ENCODE peak calls at places on chromosomes 7 and 10, in four cellular contexts. One of them, this sample, is unnamed. For H3K4me1, the result is how much of the 10 kb centered on the place peaks cover.

GRCh38 chr7:129393255-129393654 is 41.0 kb upstream of the STRIP2 start:
- DNase-seq in esophagus squamous epithelium: no peak
- DNase-seq in hepatocyte: no peak
- DNase-seq in heart right ventricle: no peak
- DNase-seq in this sample: no peak

GRCh38 chr10:92091965-92092364 is 168.4 kb downstream of the BTAF1 start:
- DNase-seq in hepatocyte: no peak
- DNase-seq in esophagus squamous epithelium: no peak
- DNase-seq in heart right ventricle: no peak
- DNase-seq in this sample: no peak

GRCh38 chr7:148825338-148825737 is 58.8 kb downstream of the EZH2 start:
- DNase-seq in hepatocyte: no peak
- DNase-seq in heart right ventricle: no peak
- DNase-seq in esophagus squamous epithelium: no peak
- DNase-seq in this sample: no peak

GRCh38 chr10:29381230-29381563 is 92.3 kb downstream of the LYZL1 start:
- DNase-seq in hepatocyte: no peak
- DNase-seq in esophagus squamous epithelium: no peak
- DNase-seq in heart right ventricle: no peak
- DNase-seq in this sample: no peak

GRCh38 chr10:21528452-21529235 is 3.2 kb upstream of the SKIDA1 start:
- DNase-seq in heart right ventricle: no peak
- DNase-seq in esophagus squamous epithelium: no peak
- DNase-seq in hepatocyte: no peak
- DNase-seq in this sample: peak

GRCh38 chr10:104434601-104435000 is 81.0 kb downstream of the CFAP58 start:
- DNase-seq in heart right ventricle: no peak
- DNase-seq in hepatocyte: no peak
- DNase-seq in esophagus squamous epithelium: no peak
- DNase-seq in this sample: no peak

GRCh38 chr10:43137701-43137970 is 609 bp upstream of the CSGALNACT2 start:
- DNase-seq in esophagus squamous epithelium: no peak
- DNase-seq in heart right ventricle: peak
- DNase-seq in hepatocyte: peak
- DNase-seq in this sample: peak

GRCh38 chr10:35643151-35643975 is 1.3 kb upstream of the FZD8 start:
- DNase-seq in heart right ventricle: peak
- DNase-seq in hepatocyte: peak
- DNase-seq in esophagus squamous epithelium: no peak
- DNase-seq in this sample: peak

GRCh38 chr7:47253650-47254080 is 328.2 kb downstream of the TNS3 start:
- DNase-seq in heart right ventricle: peak
- DNase-seq in hepatocyte: peak
- DNase-seq in esophagus squamous epithelium: no peak
- DNase-seq in this sample: peak

GRCh38 chr10:96281444-96282029 is 10.2 kb upstream of the BLNK start:
- DNase-seq in hepatocyte: no peak
- DNase-seq in heart right ventricle: no peak
- DNase-seq in esophagus squamous epithelium: no peak
- DNase-seq in this sample: no peak

GRCh38 chr7:3095046-3095445 is 51.4 kb upstream of the CARD11 start:
- DNase-seq in esophagus squamous epithelium: no peak
- DNase-seq in hepatocyte: no peak
- DNase-seq in heart right ventricle: no peak
- DNase-seq in this sample: no peak

GRCh38 chr10:54124209-54124890 is 676.7 kb downstream of the PCDH15 start:
- DNase-seq in heart right ventricle: no peak
- DNase-seq in esophagus squamous epithelium: no peak
- DNase-seq in hepatocyte: no peak
- DNase-seq in this sample: no peak

GRCh38 chr10:17213646-17214349 is 12.3 kb upstream of the TRDMT1 start:
- DNase-seq in esophagus squamous epithelium: no peak
- DNase-seq in heart right ventricle: no peak
- DNase-seq in hepatocyte: no peak
- DNase-seq in this sample: no peak

GRCh38 chr7:107715531-107715930 is 28.4 kb upstream of the CBLL1 start:
- DNase-seq in esophagus squamous epithelium: no peak
- DNase-seq in heart right ventricle: no peak
- DNase-seq in hepatocyte: no peak
- DNase-seq in this sample: no peak

GRCh38 chr7:102978280-102978679 is 65.5 kb downstream of the LRRC17 start:
- DNase-seq in heart right ventricle: peak
- DNase-seq in hepatocyte: peak
- DNase-seq in esophagus squamous epithelium: no peak
- DNase-seq in this sample: peak

GRCh38 chr10:100104300-100104699 is 22.6 kb upstream of the CPN1 start:
- DNase-seq in heart right ventricle: no peak
- DNase-seq in hepatocyte: no peak
- DNase-seq in esophagus squamous epithelium: no peak
- DNase-seq in this sample: no peak

GRCh38 chr10:120824864-120825263 is 26.3 kb upstream of the WDR11 start:
- DNase-seq in hepatocyte: peak
- DNase-seq in esophagus squamous epithelium: no peak
- DNase-seq in heart right ventricle: no peak
- DNase-seq in this sample: peak

GRCh38 chr7:45885264-45885882 is 2.9 kb upstream of the IGFBP1 start:
- DNase-seq in esophagus squamous epithelium: no peak
- DNase-seq in heart right ventricle: no peak
- DNase-seq in hepatocyte: no peak
- DNase-seq in this sample: no peak

GRCh38 chr7:108455524-108455832 is 758 bp downstream of the NRCAM start:
- DNase-seq in heart right ventricle: no peak
- DNase-seq in hepatocyte: peak
- DNase-seq in esophagus squamous epithelium: no peak
- DNase-seq in this sample: no peak

GRCh38 chr10:104117839-104118323 is 4.1 kb upstream of the SFR1 start:
- DNase-seq in hepatocyte: peak
- DNase-seq in esophagus squamous epithelium: no peak
- DNase-seq in heart right ventricle: no peak
- DNase-seq in this sample: no peak

GRCh38 chr10:9243861-9244515 is 1189.5 kb downstream of the GATA3 start:
- DNase-seq in esophagus squamous epithelium: no peak
- DNase-seq in heart right ventricle: no peak
- DNase-seq in hepatocyte: no peak
- DNase-seq in this sample: no peak

GRCh38 chr10:70272925-70273316 is 10.9 kb downstream of the NPFFR1 start:
- DNase-seq in hepatocyte: no peak
- DNase-seq in heart right ventricle: no peak
- DNase-seq in esophagus squamous epithelium: no peak
- DNase-seq in this sample: no peak

GRCh38 chr7:131431289-131431688 is 103.6 kb downstream of the MKLN1 start:
- DNase-seq in esophagus squamous epithelium: no peak
- DNase-seq in heart right ventricle: no peak
- DNase-seq in hepatocyte: peak
- DNase-seq in this sample: no peak

GRCh38 chr7:83149466-83149865 is 13.2 kb downstream of the PCLO start:
- DNase-seq in esophagus squamous epithelium: no peak
- DNase-seq in hepatocyte: no peak
- DNase-seq in heart right ventricle: no peak
- DNase-seq in this sample: no peak

GRCh38 chr10:117946525-117947070 is 100.1 kb downstream of the RAB11FIP2 start:
- DNase-seq in hepatocyte: no peak
- DNase-seq in heart right ventricle: no peak
- DNase-seq in esophagus squamous epithelium: no peak
- DNase-seq in this sample: no peak

GRCh38 chr7:101547022-101547915 is 81.8 kb downstream of the MYL10 start:
- DNase-seq in hepatocyte: no peak
- DNase-seq in heart right ventricle: no peak
- DNase-seq in esophagus squamous epithelium: no peak
- DNase-seq in this sample: peak

GRCh38 chr7:85175217-85175616 is 11.6 kb downstream of the SEMA3D start:
- DNase-seq in esophagus squamous epithelium: no peak
- DNase-seq in hepatocyte: no peak
- DNase-seq in heart right ventricle: no peak
- DNase-seq in this sample: no peak

GRCh38 chr7:71824356-71824755 is 587.8 kb downstream of the CALN1 start:
- DNase-seq in esophagus squamous epithelium: no peak
- DNase-seq in heart right ventricle: no peak
- DNase-seq in hepatocyte: no peak
- DNase-seq in this sample: peak

GRCh38 chr7:157818701-157819516 is 482.1 kb downstream of the DNAJB6 start:
- DNase-seq in esophagus squamous epithelium: no peak
- DNase-seq in heart right ventricle: no peak
- DNase-seq in hepatocyte: no peak
- DNase-seq in this sample: no peak

GRCh38 chr7:157821959-157822687 is 485.3 kb downstream of the DNAJB6 start:
- DNase-seq in heart right ventricle: no peak
- DNase-seq in hepatocyte: no peak
- DNase-seq in esophagus squamous epithelium: no peak
- DNase-seq in this sample: no peak

GRCh38 chr7:157819517-157819807 is 482.7 kb downstream of the DNAJB6 start:
- DNase-seq in heart right ventricle: no peak
- DNase-seq in hepatocyte: no peak
- DNase-seq in esophagus squamous epithelium: no peak
- DNase-seq in this sample: no peak

GRCh38 chr7:157822688-157823031 is 485.9 kb downstream of the DNAJB6 start:
- DNase-seq in esophagus squamous epithelium: no peak
- DNase-seq in heart right ventricle: no peak
- DNase-seq in hepatocyte: no peak
- DNase-seq in this sample: no peak

GRCh38 chr7:157820796-157821195 is 484.0 kb downstream of the DNAJB6 start:
- DNase-seq in hepatocyte: no peak
- DNase-seq in esophagus squamous epithelium: no peak
- DNase-seq in heart right ventricle: no peak
- DNase-seq in this sample: no peak
- H3K27ac ChIP-seq in hepatocyte: no peak
- H3K27ac ChIP-seq in esophagus squamous epithelium: no peak
- H3K27ac ChIP-seq in heart right ventricle: no peak
- H3K27ac ChIP-seq in this sample: no peak

GRCh38 chr10:44197646-44198045 is 187.3 kb downstream of the CXCL12 start:
- DNase-seq in hepatocyte: no peak
- DNase-seq in heart right ventricle: no peak
- DNase-seq in esophagus squamous epithelium: no peak
- DNase-seq in this sample: no peak

GRCh38 chr10:44196008-44196320 is 188.9 kb downstream of the CXCL12 start:
- DNase-seq in esophagus squamous epithelium: no peak
- DNase-seq in hepatocyte: no peak
- DNase-seq in heart right ventricle: no peak
- DNase-seq in this sample: no peak

GRCh38 chr10:44194435-44194834 is 190.5 kb downstream of the CXCL12 start:
- DNase-seq in heart right ventricle: no peak
- DNase-seq in hepatocyte: no peak
- DNase-seq in esophagus squamous epithelium: no peak
- DNase-seq in this sample: no peak

GRCh38 chr10:44195120-44196007 is 189.5 kb downstream of the CXCL12 start:
- DNase-seq in hepatocyte: peak
- DNase-seq in heart right ventricle: peak
- DNase-seq in esophagus squamous epithelium: no peak
- DNase-seq in this sample: no peak

GRCh38 chr10:44196336-44196735 is 188.6 kb downstream of the CXCL12 start:
- DNase-seq in heart right ventricle: no peak
- DNase-seq in esophagus squamous epithelium: no peak
- DNase-seq in hepatocyte: no peak
- DNase-seq in this sample: no peak
- H3K4me1 ChIP-seq in heart right ventricle: under half
- H3K4me1 ChIP-seq in esophagus squamous epithelium: under half
- H3K4me1 ChIP-seq in hepatocyte: under half
- H3K4me1 ChIP-seq in this sample: under half

GRCh38 chr7:155007947-155008346 is 5.0 kb upstream of the PAXIP1 start:
- DNase-seq in hepatocyte: no peak
- DNase-seq in esophagus squamous epithelium: no peak
- DNase-seq in heart right ventricle: no peak
- DNase-seq in this sample: peak
- TF ChIP-seq CTCF in hepatocyte: peak
- TF ChIP-seq CTCF in esophagus squamous epithelium: no peak
- TF ChIP-seq CTCF in heart right ventricle: peak
- TF ChIP-seq CTCF in this sample: peak

GRCh38 chr7:142248-142955 is 50.0 kb upstream of the FAM20C start:
- DNase-seq in esophagus squamous epithelium: no peak
- DNase-seq in hepatocyte: peak
- DNase-seq in heart right ventricle: peak
- DNase-seq in this sample: no peak
- H3K27ac ChIP-seq in esophagus squamous epithelium: peak
- H3K27ac ChIP-seq in hepatocyte: peak
- H3K27ac ChIP-seq in heart right ventricle: peak
- H3K27ac ChIP-seq in this sample: no peak

GRCh38 chr10:131911451-131911850 is 10.6 kb downstream of the PPP2R2D start:
- DNase-seq in hepatocyte: no peak
- DNase-seq in heart right ventricle: no peak
- DNase-seq in esophagus squamous epithelium: no peak
- DNase-seq in this sample: peak
- H3K4me1 ChIP-seq in hepatocyte: under half
- H3K4me1 ChIP-seq in heart right ventricle: half or more
- H3K4me1 ChIP-seq in esophagus squamous epithelium: under half
- H3K4me1 ChIP-seq in this sample: under half

GRCh38 chr10:30993155-30993554 is 38.5 kb downstream of the ZNF438 start:
- DNase-seq in esophagus squamous epithelium: no peak
- DNase-seq in hepatocyte: no peak
- DNase-seq in heart right ventricle: no peak
- DNase-seq in this sample: no peak

GRCh38 chr10:30990971-30991646 is 40.6 kb downstream of the ZNF438 start:
- DNase-seq in hepatocyte: no peak
- DNase-seq in esophagus squamous epithelium: no peak
- DNase-seq in heart right ventricle: no peak
- DNase-seq in this sample: no peak

GRCh38 chr10:30992671-30993070 is 39.0 kb downstream of the ZNF438 start:
- DNase-seq in esophagus squamous epithelium: no peak
- DNase-seq in hepatocyte: no peak
- DNase-seq in heart right ventricle: no peak
- DNase-seq in this sample: no peak

GRCh38 chr10:30990351-30990750 is 41.3 kb downstream of the ZNF438 start:
- DNase-seq in esophagus squamous epithelium: no peak
- DNase-seq in heart right ventricle: no peak
- DNase-seq in hepatocyte: no peak
- DNase-seq in this sample: no peak

GRCh38 chr10:30991647-30992011 is 40.0 kb downstream of the ZNF438 start:
- DNase-seq in hepatocyte: no peak
- DNase-seq in heart right ventricle: no peak
- DNase-seq in esophagus squamous epithelium: no peak
- DNase-seq in this sample: no peak
- TF ChIP-seq CTCF in hepatocyte: no peak
- TF ChIP-seq CTCF in heart right ventricle: no peak
- TF ChIP-seq CTCF in esophagus squamous epithelium: no peak
- TF ChIP-seq CTCF in this sample: no peak

This sample was measured in endodermal cell.